ENCODE peak calls at places on chromosomes 7 and 10, in eight cellular contexts. K, S, V, O, Z, W, E and L are unnamed samples.

GRCh38 chr10:59803714-59804113 is 50.5 kb upstream of the MRLN start:
- DNase-seq in V (no peak), Z (no peak), K (no peak), W (no peak), S (no peak), O (no peak), E (no peak), L (no peak)

GRCh38 chr10:13969792-13970140 is 361.0 kb downstream of the FRMD4A start:
- DNase-seq in W (no peak), O (no peak), Z (no peak), S (no peak), K (peak), E (no peak), V (no peak), L (no peak)

GRCh38 chr7:151167197-151167911 is at the start of gene GBX1:
- DNase-seq in S (peak), W (peak), V (peak), Z (no peak), K (no peak), E (no peak), O (no peak), L (peak)

GRCh38 chr7:138907849-138908248 is 73.3 kb downstream of the KIAA1549 start:
- DNase-seq in E (no peak), K (no peak), O (no peak), S (no peak), Z (no peak), W (no peak), V (no peak), L (no peak)

GRCh38 chr7:83492802-83493201 is 156.1 kb downstream of the SEMA3E start:
- DNase-seq in S (no peak), V (no peak), O (no peak), E (no peak), W (no peak), K (no peak), Z (no peak), L (no peak)

GRCh38 chr7:17462059-17462695 is 163.7 kb downstream of the AHR start:
- DNase-seq in K (no peak), O (no peak), V (no peak), Z (no peak), S (no peak), E (no peak), W (no peak), L (no peak)

GRCh38 chr7:101546308-101546936 is 82.7 kb downstream of the MYL10 start:
- DNase-seq in Z (no peak), K (no peak), O (no peak), S (no peak), W (no peak), V (no peak), E (no peak), L (no peak)

GRCh38 chr10:119238577-119238976 is 31.2 kb downstream of the GRK5 start:
- DNase-seq in W (no peak), E (no peak), S (no peak), O (no peak), V (no peak), K (no peak), Z (no peak), L (no peak)

GRCh38 chr10:113097046-113097415 is 147.0 kb downstream of the TCF7L2 start:
- DNase-seq in S (no peak), V (no peak), K (no peak), E (no peak), O (no peak), W (no peak), Z (no peak), L (no peak)

GRCh38 chr10:43204394-43204942 is 62.4 kb downstream of the RASGEF1A start:
- DNase-seq in E (no peak), O (no peak), V (no peak), S (no peak), Z (no peak), K (no peak), W (no peak), L (peak)

GRCh38 chr7:28510022-28510367 is 97.7 kb downstream of the CREB5 start:
- DNase-seq in V (no peak), W (no peak), E (no peak), Z (no peak), O (no peak), K (no peak), S (no peak), L (no peak)

GRCh38 chr7:35975851-35976454 is 175.1 kb downstream of the SEPTIN7 start:
- DNase-seq in E (peak), K (peak), Z (peak), V (no peak), O (peak), S (peak), W (peak), L (peak)

GRCh38 chr10:92997620-92998019 is 63.0 kb upstream of the CYP26C1 start:
- DNase-seq in K (no peak), Z (no peak), W (no peak), S (no peak), E (no peak), O (no peak), V (no peak), L (no peak)

GRCh38 chr7:126606331-126606730 is 646.4 kb downstream of the GRM8 start:
- DNase-seq in V (no peak), O (no peak), E (no peak), S (no peak), Z (no peak), K (no peak), W (no peak), L (no peak)

GRCh38 chr7:75915416-75916156 is 631 bp downstream of the POR start:
- DNase-seq in E (peak), S (peak), K (no peak), O (peak), W (no peak), V (no peak), Z (no peak), L (peak)

GRCh38 chr10:69648461-69648860 is 18.4 kb downstream of the FAM241B start:
- DNase-seq in K (no peak), E (no peak), W (no peak), Z (no peak), S (no peak), O (no peak), V (no peak), L (no peak)